ENCODE peak calls at places on chromosomes 13 and 19, in five cellular contexts. One of them, this sample, is unnamed.
A peak's percentile ranks its signal among the peaks of the same experiment; 100 is the strongest.

GRCh38 chr19:39438270-39438934 is 2.7 kb upstream of the RPS16 start:
- DNase-seq in IMR-90: peak; percentile 67
- DNase-seq in thyroid gland: no peak
- DNase-seq in transverse colon: no peak
- DNase-seq in breast epithelium: no peak
- DNase-seq in this sample: no peak

GRCh38 chr19:29768166-29768565 is 43.6 kb upstream of the CCNE1 start:
- DNase-seq in IMR-90: no peak
- DNase-seq in thyroid gland: no peak
- DNase-seq in breast epithelium: no peak
- DNase-seq in transverse colon: no peak
- DNase-seq in this sample: no peak

GRCh38 chr13:45681101-45681500 is 21.0 kb upstream of the CBY2 start:
- DNase-seq in thyroid gland: no peak
- DNase-seq in IMR-90: no peak
- DNase-seq in breast epithelium: no peak
- DNase-seq in transverse colon: no peak
- DNase-seq in this sample: no peak

GRCh38 chr19:10086904-10087256 is 763 bp downstream of the SHFL start:
- DNase-seq in thyroid gland: no peak
- DNase-seq in breast epithelium: no peak
- DNase-seq in IMR-90: no peak
- DNase-seq in transverse colon: no peak
- DNase-seq in this sample: no peak

GRCh38 chr13:74128171-74128767 is 5.9 kb downstream of the KLF12 start:
- DNase-seq in breast epithelium: no peak
- DNase-seq in thyroid gland: no peak
- DNase-seq in transverse colon: no peak
- DNase-seq in IMR-90: peak; percentile 64
- DNase-seq in this sample: no peak

GRCh38 chr13:95296326-95296939 is 4.8 kb downstream of the ABCC4 start:
- DNase-seq in thyroid gland: peak; percentile 58
- DNase-seq in breast epithelium: no peak
- DNase-seq in transverse colon: peak; percentile 66
- DNase-seq in IMR-90: no peak
- DNase-seq in this sample: no peak

GRCh38 chr19:49662011-49662410 is 3.6 kb downstream of the IRF3 start:
- DNase-seq in breast epithelium: no peak
- DNase-seq in IMR-90: no peak
- DNase-seq in transverse colon: no peak
- DNase-seq in thyroid gland: no peak
- DNase-seq in this sample: peak; percentile 69

GRCh38 chr13:36332986-36333385 is 13.2 kb downstream of the SPART start:
- DNase-seq in breast epithelium: no peak
- DNase-seq in transverse colon: no peak
- DNase-seq in thyroid gland: no peak
- DNase-seq in IMR-90: peak; percentile 59
- DNase-seq in this sample: no peak

GRCh38 chr13:114304346-114305034 is 9.8 kb upstream of the CHAMP1 start:
- DNase-seq in breast epithelium: no peak
- DNase-seq in transverse colon: no peak
- DNase-seq in IMR-90: no peak
- DNase-seq in thyroid gland: no peak
- DNase-seq in this sample: no peak

GRCh38 chr19:31392514-31392913 is 43.3 kb upstream of the TSHZ3 start:
- DNase-seq in transverse colon: no peak
- DNase-seq in breast epithelium: no peak
- DNase-seq in IMR-90: no peak
- DNase-seq in thyroid gland: no peak
- DNase-seq in this sample: no peak

GRCh38 chr19:43780706-43781525 is at the start of gene KCNN4:
- DNase-seq in thyroid gland: no peak
- DNase-seq in breast epithelium: no peak
- DNase-seq in transverse colon: peak; percentile 88
- DNase-seq in IMR-90: peak; percentile 67
- DNase-seq in this sample: no peak

GRCh38 chr13:41130356-41130755 is 2.2 kb downstream of the KBTBD6 start:
- DNase-seq in thyroid gland: no peak
- DNase-seq in breast epithelium: no peak
- DNase-seq in transverse colon: no peak
- DNase-seq in IMR-90: peak; percentile 37
- DNase-seq in this sample: no peak

GRCh38 chr13:51761638-51762350 is 42.2 kb downstream of the DHRS12 start:
- DNase-seq in IMR-90: peak; percentile 59
- DNase-seq in transverse colon: no peak
- DNase-seq in thyroid gland: peak; percentile 96
- DNase-seq in breast epithelium: no peak
- DNase-seq in this sample: no peak

GRCh38 chr19:28446511-28446910 is 766.4 kb downstream of the UQCRFS1 start:
- DNase-seq in breast epithelium: no peak
- DNase-seq in thyroid gland: no peak
- DNase-seq in IMR-90: no peak
- DNase-seq in transverse colon: no peak
- DNase-seq in this sample: no peak

GRCh38 chr19:48878219-48879024 is 6.2 kb downstream of the PPP1R15A start:
- DNase-seq in IMR-90: peak; percentile 41
- DNase-seq in thyroid gland: no peak
- DNase-seq in breast epithelium: no peak
- DNase-seq in transverse colon: no peak
- DNase-seq in this sample: no peak

GRCh38 chr13:110345266-110345665 is 38.2 kb downstream of the COL4A2 start:
- DNase-seq in breast epithelium: no peak
- DNase-seq in transverse colon: no peak
- DNase-seq in thyroid gland: no peak
- DNase-seq in IMR-90: no peak
- DNase-seq in this sample: no peak

GRCh38 chr19:17889609-17890214 is 18.0 kb downstream of the SLC5A5 start:
- DNase-seq in IMR-90: peak; percentile 37
- DNase-seq in thyroid gland: no peak
- DNase-seq in transverse colon: no peak
- DNase-seq in breast epithelium: no peak
- DNase-seq in this sample: no peak

GRCh38 chr13:29830000-29830399 is 20.4 kb downstream of the UBL3 start:
- DNase-seq in thyroid gland: no peak
- DNase-seq in breast epithelium: no peak
- DNase-seq in transverse colon: no peak
- DNase-seq in IMR-90: no peak
- DNase-seq in this sample: no peak

GRCh38 chr19:19406878-19407639 is 1.6 kb downstream of the GATAD2A start:
- DNase-seq in IMR-90: peak; percentile 45
- DNase-seq in breast epithelium: no peak
- DNase-seq in thyroid gland: no peak
- DNase-seq in transverse colon: peak; percentile 74
- DNase-seq in this sample: peak; percentile 74

GRCh38 chr19:18204394-18205179 is 745 bp upstream of the RAB3A start:
- DNase-seq in transverse colon: peak; percentile 73
- DNase-seq in IMR-90: no peak
- DNase-seq in thyroid gland: no peak
- DNase-seq in breast epithelium: no peak
- DNase-seq in this sample: peak; percentile 35

GRCh38 chr13:37741536-37741935 is 128.0 kb downstream of the TRPC4 start:
- DNase-seq in IMR-90: no peak
- DNase-seq in thyroid gland: no peak
- DNase-seq in breast epithelium: no peak
- DNase-seq in transverse colon: no peak
- DNase-seq in this sample: no peak

GRCh38 chr13:28470286-28470685 is 24.6 kb downstream of the FLT1 start:
- DNase-seq in transverse colon: no peak
- DNase-seq in thyroid gland: no peak
- DNase-seq in breast epithelium: no peak
- DNase-seq in IMR-90: no peak
- DNase-seq in this sample: no peak

GRCh38 chr13:32660227-32660626 is 74.0 kb downstream of the PDS5B start:
- DNase-seq in thyroid gland: peak; percentile 59
- DNase-seq in transverse colon: no peak
- DNase-seq in breast epithelium: no peak
- DNase-seq in IMR-90: no peak
- DNase-seq in this sample: no peak

GRCh38 chr13:28137556-28137955 is 789 bp upstream of the PAN3 start:
- DNase-seq in IMR-90: no peak
- DNase-seq in thyroid gland: no peak
- DNase-seq in transverse colon: no peak
- DNase-seq in breast epithelium: no peak
- DNase-seq in this sample: no peak

GRCh38 chr13:51764184-51765141 is 39.5 kb downstream of the DHRS12 start:
- DNase-seq in IMR-90: peak; percentile 97
- DNase-seq in thyroid gland: peak; percentile 93
- DNase-seq in breast epithelium: no peak
- DNase-seq in transverse colon: peak; percentile 56
- DNase-seq in this sample: no peak

GRCh38 chr13:32528358-32528757 is 10.2 kb downstream of the N4BP2L2 start:
- DNase-seq in breast epithelium: no peak
- DNase-seq in thyroid gland: no peak
- DNase-seq in transverse colon: no peak
- DNase-seq in IMR-90: peak; percentile 8
- DNase-seq in this sample: no peak

GRCh38 chr13:35722438-35723060 is 246.1 kb upstream of the MAB21L1 start:
- DNase-seq in transverse colon: no peak
- DNase-seq in breast epithelium: no peak
- DNase-seq in IMR-90: peak; percentile 59
- DNase-seq in thyroid gland: no peak
- DNase-seq in this sample: no peak

GRCh38 chr13:41746259-41746658 is 214.7 kb downstream of the VWA8 start:
- DNase-seq in thyroid gland: no peak
- DNase-seq in breast epithelium: no peak
- DNase-seq in IMR-90: peak; percentile 79
- DNase-seq in transverse colon: no peak
- DNase-seq in this sample: no peak

GRCh38 chr19:47240996-47241918 is 10.3 kb upstream of the BBC3 start:
- DNase-seq in IMR-90: peak; percentile 79
- DNase-seq in thyroid gland: peak; percentile 78
- DNase-seq in transverse colon: peak; percentile 83
- DNase-seq in breast epithelium: peak; percentile 78
- DNase-seq in this sample: peak; percentile 89

GRCh38 chr19:47243364-47243775 is 12.4 kb upstream of the BBC3 start:
- DNase-seq in transverse colon: no peak
- DNase-seq in thyroid gland: no peak
- DNase-seq in breast epithelium: no peak
- DNase-seq in IMR-90: no peak
- DNase-seq in this sample: no peak

GRCh38 chr19:47240561-47240960 is 9.6 kb upstream of the BBC3 start:
- DNase-seq in transverse colon: no peak
- DNase-seq in thyroid gland: no peak
- DNase-seq in IMR-90: no peak
- DNase-seq in breast epithelium: no peak
- DNase-seq in this sample: no peak

GRCh38 chr19:47241919-47242644 is 11.1 kb upstream of the BBC3 start:
- DNase-seq in thyroid gland: no peak
- DNase-seq in transverse colon: no peak
- DNase-seq in breast epithelium: no peak
- DNase-seq in IMR-90: no peak
- DNase-seq in this sample: no peak

GRCh38 chr19:47243776-47244547 is 12.4 kb upstream of the CCDC9 start:
- DNase-seq in thyroid gland: peak; percentile 83
- DNase-seq in IMR-90: peak; percentile 97
- DNase-seq in transverse colon: peak; percentile 92
- DNase-seq in breast epithelium: peak; percentile 89
- DNase-seq in this sample: peak; percentile 96
- TF ChIP-seq POLR2A in thyroid gland: no peak
- TF ChIP-seq POLR2A in IMR-90: peak; percentile 69
- TF ChIP-seq POLR2A in transverse colon: peak; percentile 39
- TF ChIP-seq POLR2A in breast epithelium: no peak
- TF ChIP-seq POLR2A in this sample: no peak

GRCh38 chr19:56567274-56568120 is at the start of gene ZNF470:
- DNase-seq in thyroid gland: peak; percentile 97
- DNase-seq in IMR-90: peak; percentile 87
- DNase-seq in breast epithelium: peak; percentile 95
- DNase-seq in transverse colon: peak; percentile 97
- DNase-seq in this sample: peak; percentile 97

GRCh38 chr19:56562766-56563165 is 4.5 kb upstream of the ZNF470 start:
- DNase-seq in transverse colon: no peak
- DNase-seq in breast epithelium: no peak
- DNase-seq in thyroid gland: no peak
- DNase-seq in IMR-90: no peak
- DNase-seq in this sample: no peak

DNA sequence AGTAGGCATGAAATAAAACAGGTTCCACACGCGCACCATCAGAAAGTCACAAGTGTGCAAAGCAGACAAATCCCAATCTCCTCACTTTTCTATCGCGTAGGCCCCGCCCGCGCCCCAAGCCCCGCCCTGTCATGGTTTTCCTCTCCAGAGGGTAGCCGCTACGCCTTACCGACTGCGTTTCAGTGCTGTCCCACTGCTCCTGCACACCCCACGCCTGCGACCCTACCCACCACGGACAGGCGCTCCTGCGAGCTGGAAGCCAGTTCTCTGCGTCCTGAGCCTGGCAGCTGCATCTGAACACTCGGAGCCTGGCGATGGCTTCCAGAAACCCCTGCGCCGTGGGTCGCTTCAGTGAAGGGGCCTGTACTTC is 379 bp upstream of the ZNF470 start:
- DNase-seq in breast epithelium: peak; percentile 52
- DNase-seq in thyroid gland: peak; percentile 48
- DNase-seq in IMR-90: no peak
- DNase-seq in transverse colon: peak; percentile 47
- DNase-seq in this sample: peak; percentile 92
- H3K9me3 ChIP-seq in breast epithelium: peaks cover 74% of the 10 kb centered on the region
- H3K9me3 ChIP-seq in thyroid gland: no peaks in the 10 kb centered on the region
- H3K9me3 ChIP-seq in IMR-90: peaks cover 59% of the 10 kb centered on the region
- H3K9me3 ChIP-seq in transverse colon: peaks cover 83% of the 10 kb centered on the region
- H3K9me3 ChIP-seq in this sample: peaks cover 53% of the 10 kb centered on the region

GRCh38 chr19:6065685-6066365 is 44.5 kb downstream of the RFX2 start:
- DNase-seq in thyroid gland: no peak
- DNase-seq in IMR-90: peak; percentile 30
- DNase-seq in breast epithelium: peak; percentile 51
- DNase-seq in transverse colon: peak; percentile 53
- DNase-seq in this sample: peak; percentile 69
- H3K27ac ChIP-seq in thyroid gland: peak overlapping the region; percentile 81
- H3K27ac ChIP-seq in IMR-90: no peak overlapping the region
- H3K27ac ChIP-seq in breast epithelium: peak overlapping the region; percentile 80
- H3K27ac ChIP-seq in transverse colon: peak overlapping the region; percentile 93
- H3K27ac ChIP-seq in this sample: peak overlapping the region; percentile 97

DNA sequence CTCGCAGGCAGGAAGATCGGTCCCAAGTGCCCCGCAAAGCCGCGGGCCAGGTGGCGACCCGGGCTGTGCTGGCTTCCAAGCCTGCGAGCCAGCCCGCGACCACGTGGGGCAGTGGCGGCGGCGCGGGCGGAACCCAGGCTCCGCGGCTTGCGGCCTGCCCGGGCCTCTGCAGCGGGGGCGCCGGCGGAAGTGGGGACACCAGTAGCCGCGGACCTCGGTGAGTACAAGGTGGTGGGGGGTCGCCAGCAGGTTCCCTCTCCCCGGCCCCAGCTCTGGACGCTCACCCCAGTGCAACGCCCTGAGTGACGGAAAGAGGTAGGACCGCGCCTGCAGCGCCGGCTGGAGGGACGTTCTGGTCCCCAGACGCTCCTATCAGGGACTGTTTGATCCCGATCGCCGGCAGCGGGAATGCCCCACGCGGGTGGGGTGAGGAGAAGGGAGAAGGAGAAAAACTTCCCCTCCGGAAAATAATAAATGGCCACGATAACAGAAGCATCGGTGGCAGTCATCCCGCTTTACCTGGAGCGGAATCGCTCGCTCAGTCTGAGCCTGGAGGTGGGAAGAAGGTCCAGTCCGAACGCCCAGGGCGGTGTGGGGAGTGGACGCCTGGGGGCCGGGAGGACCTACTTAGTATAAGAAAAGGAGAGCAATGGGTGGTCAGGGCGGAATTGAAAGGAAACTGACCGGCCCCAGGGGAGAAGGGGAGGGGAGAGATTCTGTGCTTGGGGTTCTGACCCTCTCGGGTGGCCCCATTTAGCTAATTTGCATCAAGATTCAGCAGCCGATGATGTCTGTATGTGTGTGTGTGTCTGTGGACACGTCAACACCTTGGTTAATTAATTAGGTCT is at the start of gene GEMIN7:
- DNase-seq in breast epithelium: peak; percentile 77
- DNase-seq in transverse colon: peak; percentile 79
- DNase-seq in IMR-90: peak; percentile 59
- DNase-seq in thyroid gland: peak; percentile 74
- DNase-seq in this sample: peak; percentile 82
- TF ChIP-seq POLR2A in breast epithelium: no peak
- TF ChIP-seq POLR2A in transverse colon: peak; percentile 53
- TF ChIP-seq POLR2A in IMR-90: no peak
- TF ChIP-seq POLR2A in thyroid gland: no peak
- TF ChIP-seq POLR2A in this sample: peak; percentile 25